ENCODE peak calls at places on chromosomes 5 and 9, in four cellular contexts. One of them, this sample, is unnamed.

GRCh38 chr5:134543820-134544692 is 18.6 kb downstream of the JADE2 start:
- DNase-seq in HEK293T: no peak
- DNase-seq in endodermal cell: peak
- DNase-seq in stomach: no peak
- DNase-seq in this sample: no peak

GRCh38 chr5:56993241-56993640 is 41.3 kb upstream of the MIER3 start:
- DNase-seq in HEK293T: no peak
- DNase-seq in endodermal cell: no peak
- DNase-seq in stomach: no peak
- DNase-seq in this sample: no peak

GRCh38 chr9:124512806-124513204 is 5.6 kb upstream of the NR5A1 start:
- DNase-seq in HEK293T: no peak
- DNase-seq in endodermal cell: peak
- DNase-seq in stomach: no peak
- DNase-seq in this sample: no peak

GRCh38 chr9:77017505-77017894 is 2.0 kb upstream of the FOXB2 start:
- DNase-seq in HEK293T: no peak
- DNase-seq in endodermal cell: no peak
- DNase-seq in stomach: no peak
- DNase-seq in this sample: no peak

GRCh38 chr5:161925960-161926359 is 78.0 kb downstream of the GABRA1 start:
- DNase-seq in HEK293T: no peak
- DNase-seq in endodermal cell: peak
- DNase-seq in stomach: no peak
- DNase-seq in this sample: peak

GRCh38 chr9:126407125-126407870 is 80.7 kb downstream of the MVB12B start:
- DNase-seq in HEK293T: no peak
- DNase-seq in endodermal cell: no peak
- DNase-seq in stomach: no peak
- DNase-seq in this sample: no peak

GRCh38 chr9:124307379-124308030 is 49.8 kb downstream of the NEK6 start:
- DNase-seq in HEK293T: no peak
- DNase-seq in endodermal cell: no peak
- DNase-seq in stomach: no peak
- DNase-seq in this sample: no peak

GRCh38 chr9:114551750-114552685 is 35.6 kb upstream of the ATP6V1G1 start:
- DNase-seq in HEK293T: peak
- DNase-seq in endodermal cell: peak
- DNase-seq in stomach: no peak
- DNase-seq in this sample: peak

GRCh38 chr9:97905228-97905627 is 17.1 kb downstream of the TRMO start:
- DNase-seq in HEK293T: no peak
- DNase-seq in endodermal cell: no peak
- DNase-seq in stomach: no peak
- DNase-seq in this sample: no peak

GRCh38 chr9:81819859-81820546 is 108.2 kb upstream of the SPATA31D4 start:
- DNase-seq in HEK293T: no peak
- DNase-seq in endodermal cell: peak
- DNase-seq in stomach: no peak
- DNase-seq in this sample: peak

GRCh38 chr9:73132034-73132776 is 19.5 kb upstream of the ANXA1 start:
- DNase-seq in HEK293T: peak
- DNase-seq in endodermal cell: no peak
- DNase-seq in stomach: peak
- DNase-seq in this sample: peak

GRCh38 chr5:157612071-157612476 is 36.5 kb upstream of the ADAM19 start:
- DNase-seq in HEK293T: no peak
- DNase-seq in endodermal cell: no peak
- DNase-seq in stomach: no peak
- DNase-seq in this sample: peak

GRCh38 chr5:135462304-135462703 is 10.2 kb upstream of the TIFAB start:
- DNase-seq in HEK293T: peak
- DNase-seq in endodermal cell: peak
- DNase-seq in stomach: peak
- DNase-seq in this sample: peak

GRCh38 chr9:115775669-115776068 is 377.9 kb upstream of the PAPPA start:
- DNase-seq in HEK293T: no peak
- DNase-seq in endodermal cell: no peak
- DNase-seq in stomach: no peak
- DNase-seq in this sample: no peak

GRCh38 chr5:125189451-125190051 is 443.1 kb upstream of the ZNF608 start:
- DNase-seq in HEK293T: no peak
- DNase-seq in endodermal cell: no peak
- DNase-seq in stomach: no peak
- DNase-seq in this sample: no peak

GRCh38 chr9:116589392-116590354 is 97.4 kb upstream of the TRIM32 start:
- DNase-seq in HEK293T: peak
- DNase-seq in endodermal cell: peak
- DNase-seq in stomach: no peak
- DNase-seq in this sample: peak

GRCh38 chr5:120817044-120817985 is 353.2 kb downstream of the PRR16 start:
- DNase-seq in HEK293T: peak
- DNase-seq in endodermal cell: peak
- DNase-seq in stomach: no peak
- DNase-seq in this sample: no peak

GRCh38 chr9:33239922-33240321 is at the start of gene SPINK4:
- DNase-seq in HEK293T: no peak
- DNase-seq in endodermal cell: no peak
- DNase-seq in stomach: peak
- DNase-seq in this sample: peak

GRCh38 chr5:135355182-135355581 is 43.8 kb downstream of the MACROH2A1 start:
- DNase-seq in HEK293T: no peak
- DNase-seq in endodermal cell: no peak
- DNase-seq in stomach: no peak
- DNase-seq in this sample: no peak

GRCh38 chr5:139494832-139495231 is 12.3 kb upstream of the STING1 start:
- DNase-seq in HEK293T: no peak
- DNase-seq in endodermal cell: no peak
- DNase-seq in stomach: no peak
- DNase-seq in this sample: no peak

GRCh38 chr5:151068189-151068570 is 12.7 kb downstream of the TNIP1 start:
- DNase-seq in HEK293T: no peak
- DNase-seq in endodermal cell: no peak
- DNase-seq in stomach: no peak
- DNase-seq in this sample: no peak

GRCh38 chr5:5492087-5492933 is 69.8 kb downstream of the ICE1 start:
- DNase-seq in HEK293T: peak
- DNase-seq in endodermal cell: peak
- DNase-seq in stomach: no peak
- DNase-seq in this sample: peak

GRCh38 chr5:81848368-81848767 is 97.5 kb upstream of the SSBP2 start:
- DNase-seq in HEK293T: no peak
- DNase-seq in endodermal cell: peak
- DNase-seq in stomach: no peak
- DNase-seq in this sample: no peak

GRCh38 chr9:5698810-5699556 is 70.1 kb downstream of the RIC1 start:
- DNase-seq in HEK293T: no peak
- DNase-seq in endodermal cell: no peak
- DNase-seq in stomach: no peak
- DNase-seq in this sample: no peak

GRCh38 chr5:72273547-72273946 is 46.5 kb downstream of the MRPS27 start:
- DNase-seq in HEK293T: no peak
- DNase-seq in endodermal cell: no peak
- DNase-seq in stomach: no peak
- DNase-seq in this sample: no peak

GRCh38 chr9:98909935-98910334 is 33.8 kb upstream of the COL15A1 start:
- DNase-seq in HEK293T: no peak
- DNase-seq in endodermal cell: no peak
- DNase-seq in stomach: no peak
- DNase-seq in this sample: no peak

GRCh38 chr9:125747765-125748510 is 765 bp downstream of the PBX3 start:
- DNase-seq in HEK293T: peak
- DNase-seq in endodermal cell: peak
- DNase-seq in stomach: peak
- DNase-seq in this sample: peak